ENCODE peak calls at places on chromosomes 6 and 20, in ten cellular contexts. R, M, L, O, S, A, V, D, Z and Y are unnamed samples.

GRCh38 chr6:130625825-130626500 is 201.2 kb upstream of the SMLR1 start:
- DNase-seq in V (no peak), D (no peak), A (no peak), O (no peak), S (peak; percentile 71), L (no peak), Z (no peak), R (no peak), M (no peak), Y (no peak)

GRCh38 chr6:117465691-117466090 is 16.8 kb upstream of the DCBLD1 start:
- DNase-seq in S (no peak), V (no peak), A (no peak), L (no peak), D (no peak), Z (no peak), R (no peak), O (no peak), M (no peak), Y (no peak)

GRCh38 chr20:32988008-32988407 is 16.2 kb downstream of the SUN5 start:
- DNase-seq in D (peak; percentile 39), Z (no peak), R (no peak), M (no peak), O (no peak), V (no peak), L (no peak), A (no peak), S (no peak), Y (no peak)

GRCh38 chr20:33862709-33863403 is 51.7 kb downstream of the CHMP4B start:
- DNase-seq in O (peak; percentile 52), Z (peak; percentile 75), V (no peak), R (no peak), D (peak; percentile 45), A (peak; percentile 68), S (no peak), M (peak; percentile 62), L (no peak), Y (peak; percentile 52)

GRCh38 chr6:52909531-52909930 is at the start of gene GSTA3:
- DNase-seq in O (no peak), S (no peak), V (no peak), M (no peak), A (no peak), R (no peak), D (no peak), Z (no peak), L (no peak), Y (no peak)

GRCh38 chr20:38114353-38114791 is 50.7 kb downstream of the TGM2 start:
- DNase-seq in Z (no peak), S (no peak), A (peak; percentile 37), O (no peak), L (no peak), V (peak; percentile 45), R (no peak), M (no peak), D (no peak), Y (no peak)

GRCh38 chr6:63862486-63863198 is 227.0 kb downstream of the PHF3 start:
- DNase-seq in O (no peak), R (no peak), L (no peak), V (no peak), D (no peak), S (no peak), M (no peak), A (no peak), Z (no peak), Y (no peak)

GRCh38 chr6:52617087-52617486 is 40.2 kb upstream of the TRAM2 start:
- DNase-seq in D (no peak), L (no peak), V (no peak), A (no peak), O (no peak), M (no peak), S (no peak), Z (peak; percentile 48), R (no peak), Y (no peak)

GRCh38 chr6:44969446-44970175 is 358.5 kb upstream of the RUNX2 start:
- DNase-seq in V (no peak), S (no peak), O (no peak), Z (no peak), D (no peak), M (no peak), A (no peak), R (no peak), L (no peak), Y (no peak)

GRCh38 chr6:142240203-142240602 is 61.6 kb upstream of the ADGRG6 start:
- DNase-seq in Z (no peak), M (no peak), V (no peak), A (no peak), R (no peak), O (no peak), D (no peak), L (no peak), S (no peak), Y (no peak)

GRCh38 chr6:32195652-32195901 is 3.1 kb upstream of the GPSM3 start:
- DNase-seq in D (peak; percentile 100), Z (peak; percentile 100), R (peak; percentile 100), V (peak; percentile 100), M (peak; percentile 100), A (peak; percentile 100), S (peak; percentile 99), L (peak; percentile 100), O (peak; percentile 100), Y (peak; percentile 100)

GRCh38 chr6:157840776-157841175 is 17.7 kb downstream of the SNX9 start:
- DNase-seq in R (no peak), O (no peak), M (no peak), L (no peak), A (no peak), V (no peak), Z (no peak), S (no peak), D (no peak), Y (no peak)

GRCh38 chr6:81575446-81575845 is 177.0 kb downstream of the TENT5A start:
- DNase-seq in A (no peak), V (no peak), D (no peak), Z (no peak), S (no peak), R (no peak), O (no peak), L (no peak), M (no peak), Y (no peak)

GRCh38 chr20:17693534-17694001 is 6.2 kb upstream of the BANF2 start:
- DNase-seq in M (no peak), L (no peak), Z (peak; percentile 35), D (no peak), O (no peak), V (no peak), A (peak; percentile 31), R (no peak), S (no peak), Y (no peak)

GRCh38 chr20:60365063-60365640 is 406.9 kb downstream of the CDH26 start:
- DNase-seq in S (no peak), V (no peak), R (no peak), A (no peak), M (no peak), L (no peak), D (no peak), Z (no peak), O (peak; percentile 39), Y (no peak)
- H3K27ac ChIP-seq in S (no peak overlapping the region), V (no peak overlapping the region), R (no peak overlapping the region), A (no peak overlapping the region), M (no peak overlapping the region), L (no peak overlapping the region), D (no peak overlapping the region), Z (no peak overlapping the region), O (no peak overlapping the region), Y (no peak overlapping the region)

GRCh38 chr6:10412165-10412947 is 2.5 kb downstream of the TFAP2A start:
- DNase-seq in A (no peak), M (no peak), L (peak; percentile 43), Z (peak; percentile 34), V (no peak), D (peak; percentile 57), R (no peak), S (no peak), O (no peak), Y (no peak)
- TF ChIP-seq POLR2A in A (no peak), M (no peak), L (no peak), Z (no peak), V (no peak), D (no peak), R (no peak), S (no peak), O (no peak), Y (no peak)

DNA sequence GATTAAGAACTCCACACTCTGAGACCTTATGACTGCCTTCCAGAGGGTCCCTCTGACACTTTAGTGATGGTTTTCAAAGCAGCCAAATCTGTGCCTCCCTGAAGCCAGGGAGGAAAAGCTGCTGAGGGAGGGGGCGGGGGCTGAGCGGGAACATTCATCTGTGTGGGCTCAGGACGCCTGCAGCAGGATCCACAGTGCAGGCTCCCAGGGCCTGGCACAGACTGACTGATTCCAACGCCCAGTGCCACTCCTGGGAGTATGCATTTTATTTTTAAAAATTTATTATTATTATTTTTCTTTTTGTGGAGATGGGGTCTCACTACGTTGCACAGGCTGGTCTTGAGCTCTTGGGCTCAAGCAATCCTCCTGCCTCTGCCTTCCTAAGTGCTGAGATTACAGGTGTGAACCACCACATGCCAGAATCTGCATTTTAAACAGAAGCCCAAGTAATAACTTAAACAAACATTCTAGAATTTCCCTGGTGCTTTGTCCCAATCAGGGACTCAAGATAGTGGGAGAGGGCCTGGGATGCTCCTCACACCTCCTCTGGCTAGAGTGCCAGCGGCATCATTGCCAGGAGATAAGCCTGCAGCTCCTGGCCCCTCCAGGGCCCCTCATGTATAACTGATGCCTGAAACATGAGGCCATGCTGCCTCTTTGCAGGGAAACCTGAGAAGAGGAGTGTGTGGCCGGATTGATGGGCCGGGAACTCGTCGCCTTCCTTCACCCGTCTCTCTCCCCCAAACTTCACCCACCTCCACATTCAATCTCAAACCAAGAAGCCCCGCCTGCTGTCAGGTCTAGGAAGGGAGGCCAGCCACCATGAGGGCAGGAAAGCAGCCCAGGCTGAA is 437 bp upstream of the TMC2 start:
- DNase-seq in V (no peak), S (no peak), Z (no peak), R (no peak), D (no peak), O (no peak), L (no peak), A (no peak), M (no peak), Y (no peak)
- H3K27ac ChIP-seq in V (no peak overlapping the region), S (no peak overlapping the region), Z (no peak overlapping the region), R (no peak overlapping the region), D (no peak overlapping the region), O (no peak overlapping the region), L (no peak overlapping the region), A (no peak overlapping the region), M (no peak overlapping the region), Y (no peak overlapping the region)

GRCh38 chr6:73515204-73516101 is 5.4 kb downstream of the EEF1A1 start:
- DNase-seq in L (no peak), O (peak; percentile 48), R (no peak), M (peak; percentile 25), Z (peak; percentile 61), V (no peak), S (no peak), D (peak; percentile 54), A (peak; percentile 82), Y (peak; percentile 55)

GRCh38 chr6:73514746-73515110 is 6.1 kb downstream of the EEF1A1 start:
- DNase-seq in D (no peak), M (no peak), V (no peak), O (no peak), Z (no peak), L (no peak), R (no peak), A (no peak), S (no peak), Y (no peak)

GRCh38 chr6:73519943-73520687 is 717 bp downstream of the EEF1A1 start:
- DNase-seq in D (peak; percentile 75), V (no peak), L (peak; percentile 77), R (no peak), A (peak; percentile 87), Z (peak; percentile 75), O (peak; percentile 73), M (peak; percentile 73), S (no peak), Y (peak; percentile 93)

GRCh38 chr6:73513496-73513854 is 7.4 kb downstream of the EEF1A1 start:
- DNase-seq in A (no peak), L (no peak), S (no peak), D (no peak), V (no peak), M (no peak), R (no peak), O (no peak), Z (no peak), Y (no peak)

GRCh38 chr6:73516712-73517489 is 3.9 kb downstream of the EEF1A1 start:
- DNase-seq in L (no peak), Z (no peak), V (no peak), D (no peak), O (no peak), A (no peak), M (no peak), S (no peak), R (no peak), Y (no peak)
- TF ChIP-seq POLR2A in L (peak; percentile 45), Z (no peak), V (no peak), D (no peak), O (no peak), A (peak; percentile 9), M (no peak), S (no peak), R (no peak), Y (peak; percentile 37)